ENCODE peak calls at places on chromosomes 13 and 19, in seven cellular contexts. One of them, this sample, is unnamed.

GRCh38 chr13:21934309-21934708 is 263.4 kb downstream of the FGF9 start:
- DNase-seq in EH: no peak
- DNase-seq in stimulated activated CD8-positive, alpha-beta memory T cell treated with anti-CD3 and anti-CD28 coated beads, Interleukin-4, amount 100 ng/mL, for 4 hours: no peak
- DNase-seq in effector CD4-positive, alpha-beta T cell: no peak
- DNase-seq in tibial nerve: no peak
- DNase-seq in stimulated activated CD4-positive, alpha-beta T cell treated with anti-CD3 and anti-CD28 coated beads, TNF-alpha, amount 100 ng/mL, for 4 hours: no peak
- DNase-seq in naive thymus-derived CD8-positive, alpha-beta T cell: no peak
- DNase-seq in this sample: no peak

GRCh38 chr13:40961224-40961623 is 57.9 kb downstream of the ELF1 start:
- DNase-seq in EH: no peak
- DNase-seq in stimulated activated CD8-positive, alpha-beta memory T cell treated with anti-CD3 and anti-CD28 coated beads, Interleukin-4, amount 100 ng/mL, for 4 hours: no peak
- DNase-seq in effector CD4-positive, alpha-beta T cell: no peak
- DNase-seq in tibial nerve: no peak
- DNase-seq in stimulated activated CD4-positive, alpha-beta T cell treated with anti-CD3 and anti-CD28 coated beads, TNF-alpha, amount 100 ng/mL, for 4 hours: no peak
- DNase-seq in naive thymus-derived CD8-positive, alpha-beta T cell: no peak
- DNase-seq in this sample: no peak

GRCh38 chr19:3278294-3278693 is 53.8 kb downstream of the CELF5 start:
- DNase-seq in EH: no peak
- DNase-seq in stimulated activated CD8-positive, alpha-beta memory T cell treated with anti-CD3 and anti-CD28 coated beads, Interleukin-4, amount 100 ng/mL, for 4 hours: no peak
- DNase-seq in effector CD4-positive, alpha-beta T cell: no peak
- DNase-seq in tibial nerve: no peak
- DNase-seq in stimulated activated CD4-positive, alpha-beta T cell treated with anti-CD3 and anti-CD28 coated beads, TNF-alpha, amount 100 ng/mL, for 4 hours: no peak
- DNase-seq in naive thymus-derived CD8-positive, alpha-beta T cell: no peak
- DNase-seq in this sample: no peak

GRCh38 chr13:104740616-104741222 is 1674.5 kb upstream of the SLC10A2 start:
- DNase-seq in EH: no peak
- DNase-seq in stimulated activated CD8-positive, alpha-beta memory T cell treated with anti-CD3 and anti-CD28 coated beads, Interleukin-4, amount 100 ng/mL, for 4 hours: no peak
- DNase-seq in effector CD4-positive, alpha-beta T cell: no peak
- DNase-seq in tibial nerve: no peak
- DNase-seq in stimulated activated CD4-positive, alpha-beta T cell treated with anti-CD3 and anti-CD28 coated beads, TNF-alpha, amount 100 ng/mL, for 4 hours: no peak
- DNase-seq in naive thymus-derived CD8-positive, alpha-beta T cell: no peak
- DNase-seq in this sample: no peak

GRCh38 chr19:54502518-54503048 is at the start of gene LAIR2:
- DNase-seq in EH: no peak
- DNase-seq in stimulated activated CD8-positive, alpha-beta memory T cell treated with anti-CD3 and anti-CD28 coated beads, Interleukin-4, amount 100 ng/mL, for 4 hours: no peak
- DNase-seq in effector CD4-positive, alpha-beta T cell: no peak
- DNase-seq in tibial nerve: no peak
- DNase-seq in stimulated activated CD4-positive, alpha-beta T cell treated with anti-CD3 and anti-CD28 coated beads, TNF-alpha, amount 100 ng/mL, for 4 hours: no peak
- DNase-seq in naive thymus-derived CD8-positive, alpha-beta T cell: no peak
- DNase-seq in this sample: no peak

GRCh38 chr19:46887240-46887782 is 26.5 kb downstream of the ARHGAP35 start:
- DNase-seq in EH: peak; percentile 37
- DNase-seq in stimulated activated CD8-positive, alpha-beta memory T cell treated with anti-CD3 and anti-CD28 coated beads, Interleukin-4, amount 100 ng/mL, for 4 hours: no peak
- DNase-seq in effector CD4-positive, alpha-beta T cell: no peak
- DNase-seq in tibial nerve: no peak
- DNase-seq in stimulated activated CD4-positive, alpha-beta T cell treated with anti-CD3 and anti-CD28 coated beads, TNF-alpha, amount 100 ng/mL, for 4 hours: no peak
- DNase-seq in naive thymus-derived CD8-positive, alpha-beta T cell: no peak
- DNase-seq in this sample: no peak

GRCh38 chr19:39543477-39543857 is 3.5 kb upstream of the EID2 start:
- DNase-seq in EH: no peak
- DNase-seq in stimulated activated CD8-positive, alpha-beta memory T cell treated with anti-CD3 and anti-CD28 coated beads, Interleukin-4, amount 100 ng/mL, for 4 hours: no peak
- DNase-seq in effector CD4-positive, alpha-beta T cell: no peak
- DNase-seq in tibial nerve: no peak
- DNase-seq in stimulated activated CD4-positive, alpha-beta T cell treated with anti-CD3 and anti-CD28 coated beads, TNF-alpha, amount 100 ng/mL, for 4 hours: no peak
- DNase-seq in naive thymus-derived CD8-positive, alpha-beta T cell: no peak
- DNase-seq in this sample: no peak

GRCh38 chr19:40831502-40832430 is 18.5 kb downstream of the CYP2A6 start:
- DNase-seq in EH: peak; percentile 99
- DNase-seq in stimulated activated CD8-positive, alpha-beta memory T cell treated with anti-CD3 and anti-CD28 coated beads, Interleukin-4, amount 100 ng/mL, for 4 hours: no peak
- DNase-seq in effector CD4-positive, alpha-beta T cell: no peak
- DNase-seq in tibial nerve: peak; percentile 52
- DNase-seq in stimulated activated CD4-positive, alpha-beta T cell treated with anti-CD3 and anti-CD28 coated beads, TNF-alpha, amount 100 ng/mL, for 4 hours: no peak
- DNase-seq in naive thymus-derived CD8-positive, alpha-beta T cell: no peak
- DNase-seq in this sample: peak; percentile 7

GRCh38 chr19:13599681-13600080 is 93.4 kb upstream of the CACNA1A start:
- DNase-seq in EH: no peak
- DNase-seq in stimulated activated CD8-positive, alpha-beta memory T cell treated with anti-CD3 and anti-CD28 coated beads, Interleukin-4, amount 100 ng/mL, for 4 hours: no peak
- DNase-seq in effector CD4-positive, alpha-beta T cell: no peak
- DNase-seq in tibial nerve: no peak
- DNase-seq in stimulated activated CD4-positive, alpha-beta T cell treated with anti-CD3 and anti-CD28 coated beads, TNF-alpha, amount 100 ng/mL, for 4 hours: no peak
- DNase-seq in naive thymus-derived CD8-positive, alpha-beta T cell: no peak
- DNase-seq in this sample: no peak

GRCh38 chr13:77377016-77377415 is 50.1 kb upstream of the MYCBP2 start:
- DNase-seq in EH: no peak
- DNase-seq in stimulated activated CD8-positive, alpha-beta memory T cell treated with anti-CD3 and anti-CD28 coated beads, Interleukin-4, amount 100 ng/mL, for 4 hours: no peak
- DNase-seq in effector CD4-positive, alpha-beta T cell: no peak
- DNase-seq in tibial nerve: no peak
- DNase-seq in stimulated activated CD4-positive, alpha-beta T cell treated with anti-CD3 and anti-CD28 coated beads, TNF-alpha, amount 100 ng/mL, for 4 hours: no peak
- DNase-seq in naive thymus-derived CD8-positive, alpha-beta T cell: no peak
- DNase-seq in this sample: no peak

GRCh38 chr19:50016225-50016807 is 8.9 kb downstream of the VRK3 start:
- DNase-seq in EH: no peak
- DNase-seq in stimulated activated CD8-positive, alpha-beta memory T cell treated with anti-CD3 and anti-CD28 coated beads, Interleukin-4, amount 100 ng/mL, for 4 hours: no peak
- DNase-seq in effector CD4-positive, alpha-beta T cell: no peak
- DNase-seq in tibial nerve: no peak
- DNase-seq in stimulated activated CD4-positive, alpha-beta T cell treated with anti-CD3 and anti-CD28 coated beads, TNF-alpha, amount 100 ng/mL, for 4 hours: no peak
- DNase-seq in naive thymus-derived CD8-positive, alpha-beta T cell: no peak
- DNase-seq in this sample: no peak

GRCh38 chr13:72194531-72194930 is 327.5 kb upstream of the DACH1 start:
- DNase-seq in EH: peak; percentile 26
- DNase-seq in stimulated activated CD8-positive, alpha-beta memory T cell treated with anti-CD3 and anti-CD28 coated beads, Interleukin-4, amount 100 ng/mL, for 4 hours: no peak
- DNase-seq in effector CD4-positive, alpha-beta T cell: no peak
- DNase-seq in tibial nerve: no peak
- DNase-seq in stimulated activated CD4-positive, alpha-beta T cell treated with anti-CD3 and anti-CD28 coated beads, TNF-alpha, amount 100 ng/mL, for 4 hours: no peak
- DNase-seq in naive thymus-derived CD8-positive, alpha-beta T cell: no peak
- DNase-seq in this sample: no peak

GRCh38 chr13:48411281-48412099 is 1.4 kb downstream of the LPAR6 start:
- DNase-seq in EH: peak; percentile 37
- DNase-seq in stimulated activated CD8-positive, alpha-beta memory T cell treated with anti-CD3 and anti-CD28 coated beads, Interleukin-4, amount 100 ng/mL, for 4 hours: no peak
- DNase-seq in effector CD4-positive, alpha-beta T cell: no peak
- DNase-seq in tibial nerve: no peak
- DNase-seq in stimulated activated CD4-positive, alpha-beta T cell treated with anti-CD3 and anti-CD28 coated beads, TNF-alpha, amount 100 ng/mL, for 4 hours: no peak
- DNase-seq in naive thymus-derived CD8-positive, alpha-beta T cell: no peak
- DNase-seq in this sample: no peak

GRCh38 chr13:110336681-110337080 is 29.6 kb downstream of the COL4A2 start:
- DNase-seq in EH: peak; percentile 87
- DNase-seq in stimulated activated CD8-positive, alpha-beta memory T cell treated with anti-CD3 and anti-CD28 coated beads, Interleukin-4, amount 100 ng/mL, for 4 hours: no peak
- DNase-seq in effector CD4-positive, alpha-beta T cell: no peak
- DNase-seq in tibial nerve: no peak
- DNase-seq in stimulated activated CD4-positive, alpha-beta T cell treated with anti-CD3 and anti-CD28 coated beads, TNF-alpha, amount 100 ng/mL, for 4 hours: no peak
- DNase-seq in naive thymus-derived CD8-positive, alpha-beta T cell: no peak
- DNase-seq in this sample: no peak

GRCh38 chr19:17784201-17785008 is 10.5 kb upstream of the B3GNT3 start:
- DNase-seq in EH: peak; percentile 67
- DNase-seq in stimulated activated CD8-positive, alpha-beta memory T cell treated with anti-CD3 and anti-CD28 coated beads, Interleukin-4, amount 100 ng/mL, for 4 hours: peak; percentile 37
- DNase-seq in effector CD4-positive, alpha-beta T cell: peak; percentile 62
- DNase-seq in tibial nerve: peak; percentile 71
- DNase-seq in stimulated activated CD4-positive, alpha-beta T cell treated with anti-CD3 and anti-CD28 coated beads, TNF-alpha, amount 100 ng/mL, for 4 hours: peak; percentile 51
- DNase-seq in naive thymus-derived CD8-positive, alpha-beta T cell: peak; percentile 57
- DNase-seq in this sample: peak; percentile 28

GRCh38 chr19:14440049-14440448 is 6.9 kb downstream of the PKN1 start:
- DNase-seq in EH: no peak
- DNase-seq in stimulated activated CD8-positive, alpha-beta memory T cell treated with anti-CD3 and anti-CD28 coated beads, Interleukin-4, amount 100 ng/mL, for 4 hours: peak; percentile 61
- DNase-seq in effector CD4-positive, alpha-beta T cell: peak; percentile 62
- DNase-seq in tibial nerve: peak; percentile 55
- DNase-seq in stimulated activated CD4-positive, alpha-beta T cell treated with anti-CD3 and anti-CD28 coated beads, TNF-alpha, amount 100 ng/mL, for 4 hours: peak; percentile 52
- DNase-seq in naive thymus-derived CD8-positive, alpha-beta T cell: peak; percentile 56
- DNase-seq in this sample: no peak

GRCh38 chr13:23609414-23610186 is 39.4 kb downstream of the TNFRSF19 start:
- DNase-seq in EH: peak; percentile 71
- DNase-seq in stimulated activated CD8-positive, alpha-beta memory T cell treated with anti-CD3 and anti-CD28 coated beads, Interleukin-4, amount 100 ng/mL, for 4 hours: no peak
- DNase-seq in effector CD4-positive, alpha-beta T cell: no peak
- DNase-seq in tibial nerve: peak; percentile 38
- DNase-seq in stimulated activated CD4-positive, alpha-beta T cell treated with anti-CD3 and anti-CD28 coated beads, TNF-alpha, amount 100 ng/mL, for 4 hours: no peak
- DNase-seq in naive thymus-derived CD8-positive, alpha-beta T cell: no peak
- DNase-seq in this sample: no peak

GRCh38 chr13:108494991-108495661 is 134.3 kb upstream of the MYO16 start:
- DNase-seq in EH: no peak
- DNase-seq in stimulated activated CD8-positive, alpha-beta memory T cell treated with anti-CD3 and anti-CD28 coated beads, Interleukin-4, amount 100 ng/mL, for 4 hours: no peak
- DNase-seq in effector CD4-positive, alpha-beta T cell: no peak
- DNase-seq in tibial nerve: no peak
- DNase-seq in stimulated activated CD4-positive, alpha-beta T cell treated with anti-CD3 and anti-CD28 coated beads, TNF-alpha, amount 100 ng/mL, for 4 hours: no peak
- DNase-seq in naive thymus-derived CD8-positive, alpha-beta T cell: no peak
- DNase-seq in this sample: no peak

GRCh38 chr13:32246468-32246867 is 68.7 kb downstream of the ZAR1L start:
- DNase-seq in EH: peak; percentile 77
- DNase-seq in stimulated activated CD8-positive, alpha-beta memory T cell treated with anti-CD3 and anti-CD28 coated beads, Interleukin-4, amount 100 ng/mL, for 4 hours: no peak
- DNase-seq in effector CD4-positive, alpha-beta T cell: no peak
- DNase-seq in tibial nerve: peak; percentile 50
- DNase-seq in stimulated activated CD4-positive, alpha-beta T cell treated with anti-CD3 and anti-CD28 coated beads, TNF-alpha, amount 100 ng/mL, for 4 hours: no peak
- DNase-seq in naive thymus-derived CD8-positive, alpha-beta T cell: no peak
- DNase-seq in this sample: peak; percentile 4

GRCh38 chr13:98869408-98870090 is 108.3 kb downstream of the DOCK9 start:
- DNase-seq in EH: peak; percentile 11
- DNase-seq in stimulated activated CD8-positive, alpha-beta memory T cell treated with anti-CD3 and anti-CD28 coated beads, Interleukin-4, amount 100 ng/mL, for 4 hours: no peak
- DNase-seq in effector CD4-positive, alpha-beta T cell: no peak
- DNase-seq in tibial nerve: no peak
- DNase-seq in stimulated activated CD4-positive, alpha-beta T cell treated with anti-CD3 and anti-CD28 coated beads, TNF-alpha, amount 100 ng/mL, for 4 hours: no peak
- DNase-seq in naive thymus-derived CD8-positive, alpha-beta T cell: no peak
- DNase-seq in this sample: no peak

GRCh38 chr19:49744946-49745381 is 18.1 kb downstream of the TSKS start:
- DNase-seq in EH: no peak
- DNase-seq in stimulated activated CD8-positive, alpha-beta memory T cell treated with anti-CD3 and anti-CD28 coated beads, Interleukin-4, amount 100 ng/mL, for 4 hours: no peak
- DNase-seq in effector CD4-positive, alpha-beta T cell: no peak
- DNase-seq in tibial nerve: no peak
- DNase-seq in stimulated activated CD4-positive, alpha-beta T cell treated with anti-CD3 and anti-CD28 coated beads, TNF-alpha, amount 100 ng/mL, for 4 hours: no peak
- DNase-seq in naive thymus-derived CD8-positive, alpha-beta T cell: no peak
- DNase-seq in this sample: no peak

GRCh38 chr13:74046461-74046860 is 87.7 kb downstream of the KLF12 start:
- DNase-seq in EH: peak; percentile 44
- DNase-seq in stimulated activated CD8-positive, alpha-beta memory T cell treated with anti-CD3 and anti-CD28 coated beads, Interleukin-4, amount 100 ng/mL, for 4 hours: no peak
- DNase-seq in effector CD4-positive, alpha-beta T cell: no peak
- DNase-seq in tibial nerve: no peak
- DNase-seq in stimulated activated CD4-positive, alpha-beta T cell treated with anti-CD3 and anti-CD28 coated beads, TNF-alpha, amount 100 ng/mL, for 4 hours: no peak
- DNase-seq in naive thymus-derived CD8-positive, alpha-beta T cell: no peak
- DNase-seq in this sample: no peak

GRCh38 chr13:44148159-44148929 is 225.3 kb upstream of the SERP2 start:
- DNase-seq in EH: no peak
- DNase-seq in stimulated activated CD8-positive, alpha-beta memory T cell treated with anti-CD3 and anti-CD28 coated beads, Interleukin-4, amount 100 ng/mL, for 4 hours: no peak
- DNase-seq in effector CD4-positive, alpha-beta T cell: no peak
- DNase-seq in tibial nerve: no peak
- DNase-seq in stimulated activated CD4-positive, alpha-beta T cell treated with anti-CD3 and anti-CD28 coated beads, TNF-alpha, amount 100 ng/mL, for 4 hours: no peak
- DNase-seq in naive thymus-derived CD8-positive, alpha-beta T cell: no peak
- DNase-seq in this sample: no peak

GRCh38 chr19:3142938-3143337 is 7.1 kb downstream of the GNA15 start:
- DNase-seq in EH: no peak
- DNase-seq in stimulated activated CD8-positive, alpha-beta memory T cell treated with anti-CD3 and anti-CD28 coated beads, Interleukin-4, amount 100 ng/mL, for 4 hours: no peak
- DNase-seq in effector CD4-positive, alpha-beta T cell: no peak
- DNase-seq in tibial nerve: no peak
- DNase-seq in stimulated activated CD4-positive, alpha-beta T cell treated with anti-CD3 and anti-CD28 coated beads, TNF-alpha, amount 100 ng/mL, for 4 hours: no peak
- DNase-seq in naive thymus-derived CD8-positive, alpha-beta T cell: no peak
- DNase-seq in this sample: no peak

GRCh38 chr19:47507031-47507430 is 7.8 kb downstream of the NAPA start:
- DNase-seq in EH: no peak
- DNase-seq in stimulated activated CD8-positive, alpha-beta memory T cell treated with anti-CD3 and anti-CD28 coated beads, Interleukin-4, amount 100 ng/mL, for 4 hours: no peak
- DNase-seq in effector CD4-positive, alpha-beta T cell: no peak
- DNase-seq in tibial nerve: no peak
- DNase-seq in stimulated activated CD4-positive, alpha-beta T cell treated with anti-CD3 and anti-CD28 coated beads, TNF-alpha, amount 100 ng/mL, for 4 hours: no peak
- DNase-seq in naive thymus-derived CD8-positive, alpha-beta T cell: no peak
- DNase-seq in this sample: no peak

GRCh38 chr13:109974354-109974753 is 188.0 kb upstream of the IRS2 start:
- DNase-seq in EH: peak; percentile 45
- DNase-seq in stimulated activated CD8-positive, alpha-beta memory T cell treated with anti-CD3 and anti-CD28 coated beads, Interleukin-4, amount 100 ng/mL, for 4 hours: no peak
- DNase-seq in effector CD4-positive, alpha-beta T cell: no peak
- DNase-seq in tibial nerve: no peak
- DNase-seq in stimulated activated CD4-positive, alpha-beta T cell treated with anti-CD3 and anti-CD28 coated beads, TNF-alpha, amount 100 ng/mL, for 4 hours: no peak
- DNase-seq in naive thymus-derived CD8-positive, alpha-beta T cell: no peak
- DNase-seq in this sample: no peak

GRCh38 chr19:6738726-6739389 is 622 bp upstream of the TRIP10 start:
- DNase-seq in EH: no peak
- DNase-seq in stimulated activated CD8-positive, alpha-beta memory T cell treated with anti-CD3 and anti-CD28 coated beads, Interleukin-4, amount 100 ng/mL, for 4 hours: no peak
- DNase-seq in effector CD4-positive, alpha-beta T cell: peak; percentile 21
- DNase-seq in tibial nerve: no peak
- DNase-seq in stimulated activated CD4-positive, alpha-beta T cell treated with anti-CD3 and anti-CD28 coated beads, TNF-alpha, amount 100 ng/mL, for 4 hours: no peak
- DNase-seq in naive thymus-derived CD8-positive, alpha-beta T cell: no peak
- DNase-seq in this sample: no peak

GRCh38 chr13:76994281-76994680 is 2.4 kb downstream of the CLN5 start:
- DNase-seq in EH: no peak
- DNase-seq in stimulated activated CD8-positive, alpha-beta memory T cell treated with anti-CD3 and anti-CD28 coated beads, Interleukin-4, amount 100 ng/mL, for 4 hours: no peak
- DNase-seq in effector CD4-positive, alpha-beta T cell: no peak
- DNase-seq in tibial nerve: no peak
- DNase-seq in stimulated activated CD4-positive, alpha-beta T cell treated with anti-CD3 and anti-CD28 coated beads, TNF-alpha, amount 100 ng/mL, for 4 hours: no peak
- DNase-seq in naive thymus-derived CD8-positive, alpha-beta T cell: no peak
- DNase-seq in this sample: no peak